ENCODE peak calls at places on chromosome 3, in six cellular contexts. K is neural progenitor cell; X is psoas muscle; P is effector memory CD4-positive, alpha-beta T cell; V is esophagus squamous epithelium; G is stomach. U is an unnamed sample.

GRCh38 chr3:98961161-98962155 is 60.0 kb upstream of the DCBLD2 start:
- DNase-seq in K (no peak), X (no peak), P (no peak), V (no peak), G (no peak), U (no peak)

GRCh38 chr3:120569224-120569915 is 26.8 kb upstream of the NDUFB4 start:
- DNase-seq in K (no peak), X (no peak), P (no peak), V (no peak), G (no peak), U (peak; percentile 9)

GRCh38 chr3:119375510-119375909 is 81.3 kb downstream of the ARHGAP31 start:
- DNase-seq in K (no peak), X (no peak), P (no peak), V (no peak), G (no peak), U (no peak)

GRCh38 chr3:57952208-57952631 is 56.0 kb upstream of the FLNB start:
- DNase-seq in K (peak; percentile 37), X (peak; percentile 38), P (no peak), V (no peak), G (no peak), U (peak; percentile 61)

GRCh38 chr3:141940204-141940776 is 63.8 kb downstream of the ATP1B3 start:
- DNase-seq in K (peak; percentile 15), X (no peak), P (no peak), V (no peak), G (no peak), U (peak; percentile 2)

GRCh38 chr3:145767909-145768308 is 393.1 kb downstream of the PLOD2 start:
- DNase-seq in K (no peak), X (no peak), P (no peak), V (no peak), G (no peak), U (no peak)

GRCh38 chr3:186821429-186822367 is 15.4 kb upstream of the RFC4 start:
- DNase-seq in K (peak; percentile 63), X (no peak), P (no peak), V (no peak), G (no peak), U (no peak)

GRCh38 chr3:115615001-115615447 is 8.3 kb upstream of the GAP43 start:
- DNase-seq in K (peak; percentile 15), X (no peak), P (no peak), V (no peak), G (no peak), U (no peak)

GRCh38 chr3:125144653-125145314 is 67.8 kb downstream of the SLC12A8 start:
- DNase-seq in K (peak; percentile 36), X (no peak), P (no peak), V (no peak), G (no peak), U (no peak)
- H3K27ac ChIP-seq in K (no peak overlapping the region), X (no peak overlapping the region), P (no peak overlapping the region), V (peak overlapping the region; percentile 71), G (no peak overlapping the region), U (no peak overlapping the region)

GRCh38 chr3:183823963-183824362 is 1.4 kb downstream of the MAP6D1 start:
- DNase-seq in K (no peak), X (no peak), P (no peak), V (no peak), G (no peak), U (no peak)
- H3K27ac ChIP-seq in K (no peak overlapping the region), X (peak overlapping the region; percentile 85), P (no peak overlapping the region), V (no peak overlapping the region), G (no peak overlapping the region), U (peak overlapping the region; percentile 86)

DNA sequence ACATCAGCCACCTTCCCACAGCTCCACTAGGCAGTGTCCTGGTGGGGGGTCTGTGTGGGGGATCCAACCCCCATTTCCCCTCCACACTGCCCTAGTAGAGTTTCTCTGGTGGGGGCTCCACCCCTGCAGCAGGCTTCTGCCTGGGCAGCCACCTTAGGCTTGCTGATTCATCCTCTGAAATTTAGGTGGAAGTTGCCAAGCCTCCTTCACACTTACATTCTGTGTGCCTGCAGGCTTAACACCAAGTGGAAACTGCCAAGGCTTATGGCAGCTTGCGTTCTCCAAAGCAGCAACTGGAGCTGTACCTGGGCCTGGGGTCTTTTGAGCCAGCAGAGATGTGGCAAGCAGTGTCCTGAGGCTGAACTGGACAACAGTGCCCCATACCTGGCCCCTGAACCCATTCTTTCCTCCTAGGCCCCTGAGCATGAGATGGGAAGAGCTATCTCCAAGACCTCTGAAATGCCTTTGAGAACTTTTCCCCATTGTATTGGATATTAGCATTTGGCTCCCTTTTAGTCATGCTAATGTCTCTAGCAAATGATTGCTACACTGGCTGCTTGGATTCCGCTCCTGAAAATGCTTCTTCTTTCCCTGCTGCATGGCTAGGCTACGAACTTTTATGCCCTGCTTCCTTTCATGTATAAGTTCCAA is 32.5 kb downstream of the CPN2 start:
- DNase-seq in K (no peak), X (no peak), P (no peak), V (no peak), G (no peak), U (no peak)
- H3K27ac ChIP-seq in K (no peak overlapping the region), X (no peak overlapping the region), P (no peak overlapping the region), V (no peak overlapping the region), G (no peak overlapping the region), U (no peak overlapping the region)

DNA sequence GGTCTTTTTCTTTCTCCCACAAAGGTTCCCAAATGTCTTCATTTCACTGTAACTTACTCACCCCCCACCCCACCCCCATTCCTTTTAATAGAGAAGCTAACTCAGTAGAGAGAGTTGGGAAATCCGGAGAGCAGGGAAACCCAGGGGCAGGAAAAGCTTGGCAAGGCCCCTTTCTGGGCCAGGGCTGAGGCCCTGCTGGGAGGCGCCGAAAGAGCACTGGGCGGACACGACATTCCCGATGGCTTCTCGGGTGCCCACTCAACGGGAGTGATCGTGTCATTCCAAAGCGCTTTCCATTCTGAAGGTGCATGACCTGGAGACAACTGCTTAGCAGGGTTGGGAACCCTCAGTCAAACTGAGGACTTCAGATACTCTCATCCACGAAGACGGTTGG is 1.6 kb upstream of the DALRD3 start:
- DNase-seq in K (no peak), X (no peak), P (no peak), V (no peak), G (no peak), U (no peak)
- H3K27ac ChIP-seq in K (no peak overlapping the region), X (peak overlapping the region; percentile 98), P (peak overlapping the region; percentile 7), V (peak overlapping the region; percentile 100), G (peak overlapping the region; percentile 100), U (peak overlapping the region; percentile 86)

GRCh38 chr3:48692551-48692950 is 6.8 kb upstream of the NCKIPSD start:
- DNase-seq in K (no peak), X (no peak), P (no peak), V (no peak), G (no peak), U (no peak)
- H3K27ac ChIP-seq in K (peak overlapping the region; percentile 11), X (no peak overlapping the region), P (no peak overlapping the region), V (no peak overlapping the region), G (no peak overlapping the region), U (peak overlapping the region; percentile 75)

DNA sequence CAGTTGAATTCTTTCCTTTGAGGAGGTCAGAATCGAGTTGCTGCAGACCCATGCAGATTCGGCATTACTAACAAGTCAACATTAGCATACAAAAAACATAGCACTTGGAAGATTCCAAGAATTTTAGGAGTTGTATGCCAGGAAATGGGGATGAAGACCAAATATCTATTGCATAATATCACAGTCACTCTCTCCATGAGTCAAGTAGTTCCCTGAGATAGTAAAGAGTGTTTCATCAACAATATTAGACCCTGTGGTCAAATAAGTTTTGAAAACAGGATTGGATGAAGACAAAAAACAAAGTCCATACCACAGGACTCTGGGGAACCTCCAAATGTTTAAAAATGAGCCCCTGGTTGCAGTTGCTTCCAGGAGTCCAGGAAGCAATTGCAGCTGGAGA is 11.0 kb upstream of the FYCO1 start:
- DNase-seq in K (no peak), X (no peak), P (no peak), V (no peak), G (no peak), U (no peak)
- H3K27ac ChIP-seq in K (no peak overlapping the region), X (peak overlapping the region; percentile 3), P (no peak overlapping the region), V (peak overlapping the region; percentile 22), G (peak overlapping the region; percentile 57), U (no peak overlapping the region)

GRCh38 chr3:42527368-42527917 is 25.0 kb downstream of the VIPR1 start:
- DNase-seq in K (no peak), X (no peak), P (no peak), V (no peak), G (no peak), U (no peak)

GRCh38 chr3:42532229-42532628 is 29.8 kb downstream of the VIPR1 start:
- DNase-seq in K (no peak), X (no peak), P (no peak), V (no peak), G (no peak), U (no peak)

GRCh38 chr3:42529463-42529862 is 27.0 kb downstream of the VIPR1 start:
- DNase-seq in K (no peak), X (no peak), P (peak; percentile 26), V (no peak), G (no peak), U (no peak)

GRCh38 chr3:42531470-42531869 is 29.0 kb downstream of the VIPR1 start:
- DNase-seq in K (no peak), X (no peak), P (no peak), V (no peak), G (no peak), U (no peak)

GRCh38 chr3:42530073-42530472 is 27.6 kb downstream of the VIPR1 start:
- DNase-seq in K (no peak), X (no peak), P (no peak), V (no peak), G (no peak), U (no peak)
- H3K27ac ChIP-seq in K (no peak overlapping the region), X (no peak overlapping the region), P (peak overlapping the region; percentile 52), V (no peak overlapping the region), G (no peak overlapping the region), U (no peak overlapping the region)

U was measured in caudate nucleus.